ENCODE peak calls at places on chromosomes 4 and X, in nine cellular contexts. H, A, Z, R, E, J, T, M and C are unnamed samples.

GRCh38 chr4:41406051-41406516 is 131.9 kb upstream of the LIMCH1 start:
- ATAC-seq in E (no peak), Z (peak), M (peak), J (no peak), T (peak), A (peak), H (no peak), R (no peak), C (peak)

GRCh38 chr4:74230902-74231499 is 73.1 kb downstream of the MTHFD2L start:
- ATAC-seq in J (no peak), Z (peak), R (peak), H (peak), T (peak), E (no peak), A (peak), M (peak), C (peak)

GRCh38 chr4:186642998-186643397 is 80.7 kb downstream of the FAT1 start:
- ATAC-seq in Z (no peak), J (no peak), M (no peak), T (no peak), R (no peak), A (no peak), H (no peak), E (no peak), C (no peak)

GRCh38 chr4:153785830-153786721 is 2.8 kb downstream of the SFRP2 start:
- ATAC-seq in J (no peak), A (peak), R (no peak), T (no peak), M (peak), Z (no peak), E (peak), H (peak), C (no peak)

GRCh38 chr4:159239534-159239933 is 136.7 kb downstream of the RAPGEF2 start:
- ATAC-seq in M (no peak), J (no peak), A (no peak), H (no peak), R (no peak), E (no peak), T (no peak), Z (no peak), C (no peak)

GRCh38 chr4:168679397-168680176 is 182.7 kb downstream of the PALLD start:
- ATAC-seq in R (peak), T (no peak), M (no peak), H (no peak), A (peak), J (no peak), Z (peak), E (peak), C (no peak)

GRCh38 chr4:108787724-108788123 is 24.9 kb upstream of the ETNPPL start:
- ATAC-seq in R (no peak), T (no peak), H (no peak), A (no peak), J (no peak), E (no peak), M (no peak), Z (no peak), C (no peak)

GRCh38 chrX:24343719-24344118 is 16.7 kb upstream of the SUPT20HL1 start:
- ATAC-seq in R (no peak), T (no peak), H (no peak), M (no peak), E (no peak), A (no peak), Z (no peak), J (no peak), C (no peak)

GRCh38 chr4:112184438-112184837 is 39.2 kb downstream of the FAM241A start:
- ATAC-seq in R (no peak), A (no peak), M (no peak), E (no peak), Z (no peak), H (no peak), J (no peak), T (no peak), C (no peak)

GRCh38 chr4:141657550-141657949 is 21.2 kb downstream of the IL15 start:
- ATAC-seq in R (no peak), J (no peak), Z (no peak), A (peak), E (no peak), H (no peak), T (no peak), M (no peak), C (no peak)

GRCh38 chr4:94390804-94391410 is 48.3 kb upstream of the HPGDS start:
- ATAC-seq in T (no peak), H (peak), M (peak), Z (no peak), R (no peak), A (peak), E (no peak), J (no peak), C (no peak)

GRCh38 chr4:25878676-25879075 is 15.9 kb upstream of the SEL1L3 start:
- ATAC-seq in R (no peak), M (no peak), T (no peak), E (no peak), Z (no peak), J (no peak), H (no peak), A (no peak), C (no peak)

GRCh38 chrX:129525162-129525561 is 1.9 kb upstream of the SMARCA1 start:
- ATAC-seq in T (no peak), M (no peak), A (no peak), J (no peak), R (no peak), E (no peak), Z (no peak), H (no peak), C (no peak)

GRCh38 chr4:52941450-52941849 is 79.3 kb downstream of the RASL11B start:
- ATAC-seq in R (no peak), T (no peak), E (no peak), H (no peak), Z (no peak), M (no peak), A (no peak), J (no peak), C (no peak)

GRCh38 chr4:54637325-54637724 is 20.4 kb upstream of the KIT start:
- ATAC-seq in T (no peak), J (no peak), M (no peak), Z (no peak), E (no peak), A (no peak), H (no peak), R (no peak), C (no peak)

GRCh38 chr4:152559641-152560040 is 23.7 kb upstream of the FBXW7 start:
- ATAC-seq in T (no peak), R (no peak), M (no peak), J (no peak), E (no peak), H (no peak), A (no peak), Z (no peak), C (no peak)

GRCh38 chr4:55793479-55793878 is 26.1 kb upstream of the EXOC1L start:
- ATAC-seq in Z (peak), A (no peak), T (no peak), E (no peak), J (peak), M (no peak), R (peak), H (no peak), C (no peak)

GRCh38 chr4:169293343-169294176 is 22.8 kb upstream of the SH3RF1 start:
- ATAC-seq in H (no peak), M (peak), R (no peak), A (no peak), J (no peak), T (no peak), E (no peak), Z (peak), C (no peak)

GRCh38 chr4:85829276-85830051 is 354.5 kb downstream of the ARHGAP24 start:
- ATAC-seq in H (no peak), Z (peak), T (no peak), R (no peak), A (no peak), J (no peak), M (peak), E (no peak), C (no peak)

GRCh38 chr4:61192392-61192791 is 7.7 kb upstream of the ADGRL3 start:
- ATAC-seq in T (no peak), R (no peak), Z (no peak), M (no peak), H (no peak), E (no peak), J (no peak), A (no peak), C (no peak)

GRCh38 chr4:66193487-66193886 is 523.2 kb upstream of the EPHA5 start:
- ATAC-seq in A (no peak), E (no peak), Z (no peak), J (no peak), M (no peak), T (no peak), R (no peak), H (no peak), C (no peak)

GRCh38 chr4:81676552-81676951 is 204.8 kb upstream of the RASGEF1B start:
- ATAC-seq in H (no peak), M (peak), A (no peak), R (no peak), Z (no peak), T (no peak), E (no peak), J (no peak), C (no peak)

GRCh38 chr4:113707013-113707412 is 54.5 kb downstream of the CAMK2D start:
- ATAC-seq in A (no peak), H (no peak), T (no peak), E (no peak), R (no peak), J (no peak), M (no peak), Z (no peak), C (no peak)

GRCh38 chr4:63814171-63814964 is 594.9 kb downstream of the TECRL start:
- ATAC-seq in E (no peak), M (no peak), A (no peak), J (no peak), H (no peak), T (no peak), R (peak), Z (peak), C (peak)

GRCh38 chr4:49032440-49033161 is 46.5 kb downstream of the CWH43 start:
- ATAC-seq in R (no peak), A (no peak), H (peak), E (no peak), J (no peak), M (no peak), Z (no peak), T (no peak), C (no peak)

GRCh38 chr4:6986067-6986780 is 56.9 kb upstream of the TADA2B start:
- ATAC-seq in T (peak), Z (peak), R (peak), H (peak), E (peak), J (peak), M (peak), A (peak), C (peak)

GRCh38 chr4:163895369-163896005 is 401.0 kb downstream of the TMA16 start:
- ATAC-seq in R (no peak), A (no peak), E (no peak), J (peak), T (no peak), H (no peak), M (no peak), Z (no peak), C (no peak)

GRCh38 chrX:21865436-21865835 is 9.6 kb downstream of the YY2 start:
- ATAC-seq in Z (no peak), T (no peak), E (no peak), H (no peak), J (no peak), A (no peak), M (no peak), R (no peak), C (no peak)

GRCh38 chrX:150291014-150291413 is 72.1 kb upstream of the MAMLD1 start:
- ATAC-seq in H (no peak), R (no peak), Z (no peak), E (no peak), M (no peak), T (no peak), A (no peak), J (no peak), C (peak)

GRCh38 chr4:82380344-82380743 is 6.6 kb upstream of the HNRNPD start:
- ATAC-seq in M (peak), E (no peak), A (peak), H (peak), T (no peak), J (peak), Z (peak), R (peak), C (no peak)

GRCh38 chrX:14028473-14028872 is 1.2 kb downstream of the GEMIN8 start:
- ATAC-seq in Z (no peak), H (no peak), R (no peak), E (no peak), T (no peak), M (no peak), A (no peak), J (no peak), C (no peak)

GRCh38 chrX:153649178-153649914 is 2.3 kb downstream of the DUSP9 start:
- ATAC-seq in H (peak), J (peak), A (peak), R (peak), M (peak), E (peak), T (no peak), Z (peak), C (no peak)

GRCh38 chr4:168587326-168588125 is 90.7 kb downstream of the PALLD start:
- ATAC-seq in H (no peak), Z (peak), T (no peak), J (no peak), M (peak), R (peak), A (peak), E (peak), C (peak)

DNA sequence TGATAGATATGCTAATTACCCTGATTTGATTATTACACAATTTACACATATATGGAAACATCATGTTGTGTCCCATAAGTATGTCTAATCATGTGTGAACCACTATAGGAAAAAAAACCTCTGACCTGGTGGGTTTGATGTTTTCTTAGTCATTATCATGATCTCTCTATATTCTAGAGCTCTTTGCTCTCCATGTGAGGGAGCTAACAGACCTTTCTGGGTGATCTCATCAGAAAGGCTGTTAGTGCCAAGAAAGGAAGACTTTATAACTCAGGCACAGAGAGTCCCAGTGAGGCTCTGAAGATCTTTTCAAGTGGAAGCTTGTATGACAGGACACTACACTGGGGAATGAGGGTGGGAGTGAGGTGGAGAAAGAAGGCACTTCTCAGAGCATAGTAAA is 527.7 kb upstream of the MAGEB2 start:
- ATAC-seq in A (peak), Z (no peak), M (no peak), E (no peak), T (no peak), R (no peak), H (no peak), J (no peak), C (no peak)
- TF ChIP-seq CTCF in A (no peak), Z (no peak), M (no peak), E (peak), T (no peak), R (no peak), H (no peak), J (no peak), C (peak)

GRCh38 chr4:12679217-12679616 is 804.9 kb downstream of the RAB28 start:
- ATAC-seq in A (no peak), Z (no peak), T (no peak), J (peak), E (no peak), R (no peak), M (no peak), H (no peak), C (no peak)
- TF ChIP-seq CTCF in A (no peak), Z (no peak), T (no peak), J (no peak), E (peak), R (no peak), M (no peak), H (no peak), C (no peak)

GRCh38 chrX:132610536-132610935 is 121.7 kb upstream of the MBNL3 start:
- ATAC-seq in R (no peak), Z (no peak), E (no peak), A (no peak), M (no peak), T (no peak), H (no peak), J (no peak), C (no peak)

GRCh38 chrX:132612990-132613564 is 124.2 kb upstream of the MBNL3 start:
- ATAC-seq in H (peak), R (peak), T (no peak), E (peak), J (peak), Z (peak), M (peak), A (peak), C (no peak)

GRCh38 chrX:132613801-132614200 is 125.0 kb upstream of the MBNL3 start:
- ATAC-seq in M (no peak), H (no peak), J (no peak), Z (no peak), T (no peak), A (no peak), E (no peak), R (no peak), C (no peak)

GRCh38 chrX:132615396-132616131 is 126.7 kb upstream of the MBNL3 start:
- ATAC-seq in M (peak), Z (peak), R (no peak), E (peak), A (peak), T (peak), J (peak), H (peak), C (no peak)

GRCh38 chrX:132614297-132614696 is 125.5 kb upstream of the MBNL3 start:
- ATAC-seq in J (peak), M (peak), E (no peak), T (no peak), A (no peak), H (no peak), Z (no peak), R (no peak), C (no peak)
- TF ChIP-seq CTCF in J (no peak), M (no peak), E (peak), T (no peak), A (no peak), H (no peak), Z (no peak), R (no peak), C (no peak)

DNA sequence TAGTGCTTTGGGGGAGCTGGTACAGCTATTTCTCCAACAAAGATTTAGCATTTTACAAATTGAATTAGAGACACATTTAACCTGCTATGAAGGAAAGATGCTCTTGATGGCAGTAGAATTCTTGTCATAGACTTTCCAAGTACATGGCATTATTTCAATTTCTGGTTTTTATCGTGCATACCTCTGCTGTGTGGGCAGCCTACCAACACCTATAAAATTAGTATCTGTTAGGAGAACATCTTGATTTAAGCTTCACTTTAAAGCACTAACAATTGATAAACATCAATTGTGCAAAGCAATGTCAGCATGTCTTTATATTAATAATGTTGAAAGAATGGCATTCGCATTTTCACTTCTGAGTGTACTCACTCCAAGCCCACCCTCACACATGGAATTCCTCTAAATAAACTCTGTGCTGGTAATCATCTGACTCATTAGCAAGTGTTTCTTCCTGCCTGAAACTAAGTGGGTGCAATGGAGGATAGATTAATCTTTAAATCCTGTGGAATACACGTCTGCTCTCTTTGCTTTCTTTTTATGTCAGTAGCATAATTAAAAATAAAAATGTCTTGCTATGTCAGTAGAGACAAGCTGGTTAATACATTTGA is 279.8 kb upstream of the MAGEB18 start:
- ATAC-seq in A (no peak), Z (no peak), M (no peak), T (no peak), H (no peak), E (no peak), J (no peak), R (no peak), C (no peak)
- TF ChIP-seq CTCF in A (no peak), Z (no peak), M (no peak), T (peak), H (no peak), E (no peak), J (no peak), R (no peak), C (no peak)

GRCh38 chrX:122363112-122363511 is 821.0 kb upstream of the GRIA3 start:
- ATAC-seq in H (no peak), R (peak), E (no peak), J (peak), M (no peak), A (no peak), Z (no peak), T (no peak), C (no peak)
- TF ChIP-seq CTCF in H (no peak), R (no peak), E (no peak), J (no peak), M (no peak), A (no peak), Z (no peak), T (no peak), C (no peak)

GRCh38 chrX:30935985-30936384 is 46.9 kb upstream of the TAB3 start:
- ATAC-seq in M (peak), H (peak), T (no peak), E (no peak), A (peak), R (no peak), Z (peak), J (peak), C (no peak)
- TF ChIP-seq CTCF in M (no peak), H (peak), T (peak), E (no peak), A (no peak), R (no peak), Z (no peak), J (no peak), C (no peak)

DNA sequence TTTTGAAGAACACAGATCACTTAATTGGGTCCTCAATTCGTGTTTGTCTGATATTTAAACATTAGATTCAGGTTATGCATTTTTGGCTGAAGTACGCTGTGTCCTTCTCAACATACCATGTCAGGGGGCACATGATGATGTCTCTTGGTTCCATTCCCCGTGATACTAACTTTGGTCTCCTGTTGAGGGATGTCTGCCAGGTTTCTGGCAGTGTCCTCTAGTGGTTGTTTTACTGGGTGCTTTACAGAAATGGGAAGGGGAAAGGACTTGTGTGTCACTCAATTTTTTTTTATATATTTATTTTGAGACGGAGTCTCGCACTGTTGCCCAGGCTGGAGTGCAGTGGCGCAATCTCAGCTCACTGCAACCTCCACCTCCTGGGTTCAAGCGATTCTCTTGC is 58.2 kb downstream of the WWC2 start:
- ATAC-seq in T (no peak), H (no peak), E (no peak), Z (no peak), R (no peak), M (no peak), A (no peak), J (peak), C (no peak)
- TF ChIP-seq CTCF in T (no peak), H (no peak), E (peak), Z (peak), R (no peak), M (no peak), A (no peak), J (no peak), C (no peak)

GRCh38 chr4:17120761-17121160 is 222.3 kb upstream of the LDB2 start:
- ATAC-seq in H (no peak), J (no peak), Z (no peak), T (no peak), R (no peak), E (no peak), M (no peak), A (no peak), C (no peak)

GRCh38 chr4:17126306-17126978 is 228.0 kb upstream of the LDB2 start:
- ATAC-seq in E (no peak), A (no peak), J (no peak), Z (no peak), R (no peak), H (no peak), M (no peak), T (no peak), C (no peak)

GRCh38 chr4:17128268-17128667 is 229.8 kb upstream of the LDB2 start:
- ATAC-seq in R (no peak), A (no peak), E (no peak), J (no peak), Z (no peak), T (no peak), M (no peak), H (no peak), C (no peak)

GRCh38 chr4:17124767-17125166 is 226.3 kb upstream of the LDB2 start:
- ATAC-seq in M (no peak), Z (no peak), H (no peak), T (no peak), A (no peak), R (no peak), E (no peak), J (no peak), C (no peak)
- TF ChIP-seq CTCF in M (no peak), Z (no peak), H (no peak), T (no peak), A (no peak), R (no peak), E (no peak), J (peak), C (no peak)

DNA sequence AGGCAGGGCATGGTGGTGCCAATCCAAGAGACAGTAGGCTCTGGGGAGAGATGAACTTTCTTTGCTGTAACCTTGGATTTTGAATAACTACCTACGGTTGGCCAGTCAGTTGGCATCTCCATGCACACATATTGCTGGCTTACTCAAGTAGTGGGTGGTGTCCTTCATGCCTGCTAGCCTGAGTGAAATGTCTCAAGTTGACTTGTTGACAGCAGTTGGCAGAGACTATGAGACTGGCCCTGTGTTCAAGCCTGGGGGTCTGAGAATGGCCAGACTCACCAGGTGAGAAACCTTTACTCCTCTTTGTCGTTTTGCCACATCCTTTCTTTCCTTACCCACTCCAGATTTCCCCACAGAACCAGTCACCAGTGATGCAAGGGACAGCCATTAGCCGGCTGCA is 173.3 kb downstream of the MID1IP1 start:
- ATAC-seq in Z (no peak), T (no peak), H (no peak), R (no peak), E (no peak), M (no peak), J (no peak), A (no peak), C (no peak)
- TF ChIP-seq CTCF in Z (no peak), T (no peak), H (no peak), R (no peak), E (no peak), M (no peak), J (no peak), A (no peak), C (no peak)